ENCODE peak calls at places on chromosomes 3 and 15, in five cellular contexts. S, T, Y, G and P are unnamed samples.

GRCh38 chr3:129087138-129087702 is 26.6 kb downstream of the GP9 start:
- DNase-seq in S (no peak), Y (no peak), G (no peak), T (no peak), P (no peak)

GRCh38 chr3:37559461-37559860 is 302.2 kb upstream of the CTDSPL start:
- DNase-seq in T (peak; percentile 23), S (peak; percentile 33), Y (no peak), G (no peak), P (no peak)

GRCh38 chr3:189570916-189571315 is 60.3 kb upstream of the TP63 start:
- DNase-seq in Y (no peak), S (no peak), G (no peak), T (no peak), P (no peak)

GRCh38 chr15:26974120-26974780 is 3.3 kb downstream of the GABRG3 start:
- DNase-seq in Y (no peak), S (peak; percentile 29), T (no peak), G (no peak), P (no peak)

GRCh38 chr15:75721923-75722870 is 9.5 kb upstream of the CSPG4 start:
- DNase-seq in G (no peak), S (no peak), T (no peak), Y (no peak), P (no peak)

GRCh38 chr3:133742351-133743091 is 3.7 kb upstream of the TF start:
- DNase-seq in S (no peak), Y (no peak), T (peak; percentile 23), G (no peak), P (no peak)

GRCh38 chr3:45123841-45124269 is 22.3 kb downstream of the CDCP1 start:
- DNase-seq in S (no peak), T (peak; percentile 95), G (no peak), Y (no peak), P (no peak)

GRCh38 chr15:61890106-61890505 is 170.1 kb downstream of the VPS13C start:
- DNase-seq in G (no peak), Y (no peak), S (peak; percentile 23), T (no peak), P (no peak)

GRCh38 chr3:39166134-39166710 is 12.8 kb upstream of the CSRNP1 start:
- DNase-seq in Y (no peak), T (peak; percentile 97), S (no peak), G (no peak), P (no peak)

GRCh38 chr3:108428580-108428979 is 81.8 kb downstream of the MYH15 start:
- DNase-seq in Y (no peak), G (no peak), S (no peak), T (no peak), P (no peak)

GRCh38 chr3:14824646-14825045 is 5.9 kb downstream of the FGD5 start:
- DNase-seq in G (no peak), Y (no peak), S (no peak), T (no peak), P (no peak)

GRCh38 chr15:25727867-25728600 is 135.1 kb downstream of the ATP10A start:
- DNase-seq in Y (no peak), G (no peak), S (no peak), T (no peak), P (no peak)

GRCh38 chr15:58232273-58233065 is 94.3 kb downstream of the AQP9 start:
- DNase-seq in G (no peak), T (no peak), Y (no peak), S (no peak), P (no peak)

GRCh38 chr3:134527037-134527436 is 41.2 kb downstream of the CEP63 start:
- DNase-seq in Y (no peak), T (peak; percentile 19), G (no peak), S (no peak), P (no peak)

GRCh38 chr15:96070636-96071035 is 259.9 kb upstream of the NR2F2 start:
- DNase-seq in Y (no peak), T (peak; percentile 45), G (no peak), S (no peak), P (no peak)

GRCh38 chr3:8503461-8503860 is 1.8 kb downstream of the LMCD1 start:
- DNase-seq in T (no peak), Y (no peak), G (no peak), S (no peak), P (no peak)

GRCh38 chr3:127065138-127065427 is 82.2 kb downstream of the PLXNA1 start:
- DNase-seq in T (no peak), S (no peak), Y (no peak), G (no peak), P (peak; percentile 32)

GRCh38 chr15:41775651-41776050 is 1.4 kb downstream of the MAPKBP1 start:
- DNase-seq in T (no peak), Y (no peak), G (no peak), S (no peak), P (no peak)

GRCh38 chr15:43132830-43133428 is 457 bp upstream of the TMEM62 start:
- DNase-seq in S (no peak), G (no peak), T (no peak), Y (no peak), P (peak; percentile 68)

GRCh38 chr3:16181361-16181760 is 6.9 kb downstream of the GALNT15 start:
- DNase-seq in S (no peak), Y (no peak), G (peak; percentile 73), T (peak; percentile 63), P (peak; percentile 72)

GRCh38 chr3:79598594-79598993 is 169.2 kb downstream of the ROBO1 start:
- DNase-seq in S (peak; percentile 57), G (no peak), Y (no peak), T (no peak), P (no peak)

GRCh38 chr3:187139126-187139894 is at the start of gene RPL39L:
- DNase-seq in G (peak; percentile 46), S (no peak), T (peak; percentile 89), Y (peak; percentile 78), P (peak; percentile 90)

GRCh38 chr3:187136936-187137335 is 2.4 kb downstream of the RPL39L start:
- DNase-seq in G (no peak), Y (no peak), S (no peak), T (peak; percentile 73), P (no peak)

GRCh38 chr15:54289590-54290136 is 311.4 kb downstream of the UNC13C start:
- DNase-seq in G (no peak), T (no peak), S (no peak), Y (no peak), P (no peak)

GRCh38 chr3:171094411-171094810 is 67.9 kb upstream of the SLC2A2 start:
- DNase-seq in S (no peak), T (no peak), Y (no peak), G (no peak), P (no peak)

GRCh38 chr3:12964713-12965612 is 108.3 kb downstream of the IQSEC1 start:
- DNase-seq in Y (no peak), G (no peak), S (no peak), T (no peak), P (no peak)

GRCh38 chr15:74517096-74517495 is 23.9 kb upstream of the ARID3B start:
- DNase-seq in G (no peak), Y (no peak), T (no peak), S (no peak), P (no peak)

GRCh38 chr3:125594581-125595011 is 701 bp downstream of the OSBPL11 start:
- DNase-seq in Y (no peak), G (no peak), T (no peak), S (peak; percentile 35), P (no peak)

GRCh38 chr15:95910643-95911212 is 419.8 kb upstream of the NR2F2 start:
- DNase-seq in G (no peak), T (no peak), Y (no peak), S (peak; percentile 38), P (no peak)

GRCh38 chr3:185473290-185473815 is 25.5 kb downstream of the TMEM41A start:
- DNase-seq in S (no peak), T (no peak), G (no peak), Y (no peak), P (no peak)

GRCh38 chr3:177294221-177294620 is 96.9 kb upstream of the TBL1XR1 start:
- DNase-seq in T (no peak), Y (no peak), S (no peak), G (no peak), P (no peak)